ENCODE peak calls at places on chromosomes 3 and 15, in four cellular contexts. U is cardiac muscle cell, A is endothelial cell, G is uterus. V is an unnamed sample.

GRCh38 chr3:126682046-126682445 is 22.0 kb upstream of the CHCHD6 start:
- DNase-seq in G (no peak), A (no peak), U (no peak), V (no peak)

GRCh38 chr15:77311020-77311419 is 108.9 kb downstream of the PEAK1 start:
- DNase-seq in U (no peak), G (no peak), A (no peak), V (no peak)

GRCh38 chr3:100966807-100967206 is 26.4 kb downstream of the ABI3BP start:
- DNase-seq in G (no peak), A (no peak), U (no peak), V (no peak)

GRCh38 chr3:169144691-169145090 is 518.8 kb downstream of the MECOM start:
- DNase-seq in U (peak), G (no peak), A (no peak), V (no peak)

GRCh38 chr3:159841766-159842165 is 146.9 kb upstream of the IL12A start:
- DNase-seq in G (no peak), U (no peak), A (no peak), V (no peak)

GRCh38 chr15:81336568-81336967 is 12.6 kb upstream of the STARD5 start:
- DNase-seq in U (peak), G (no peak), A (no peak), V (no peak)

GRCh38 chr3:127371846-127372245 is 84.0 kb upstream of the PRR20G start:
- DNase-seq in G (no peak), U (no peak), A (no peak), V (no peak)

GRCh38 chr3:143314291-143315093 is 194.9 kb downstream of the CHST2 start:
- DNase-seq in G (no peak), U (no peak), A (no peak), V (no peak)

GRCh38 chr3:132008841-132009638 is 25.8 kb downstream of the CPNE4 start:
- DNase-seq in U (no peak), G (no peak), A (no peak), V (no peak)

GRCh38 chr3:21750291-21750690 is 719 bp downstream of the ZNF385D start:
- DNase-seq in G (no peak), A (no peak), U (peak), V (no peak)

GRCh38 chr15:65846120-65846519 is 23.2 kb upstream of the RAB11A start:
- DNase-seq in A (no peak), U (no peak), G (no peak), V (no peak)

GRCh38 chr3:31446411-31446810 is 86.3 kb upstream of the STT3B start:
- DNase-seq in U (no peak), A (no peak), G (no peak), V (no peak)

GRCh38 chr3:31450345-31450744 is 82.4 kb upstream of the STT3B start:
- DNase-seq in G (no peak), A (no peak), U (no peak), V (no peak)

GRCh38 chr3:31449318-31449717 is 83.4 kb upstream of the STT3B start:
- DNase-seq in G (no peak), A (no peak), U (no peak), V (no peak)

GRCh38 chr3:31448882-31449243 is 83.9 kb upstream of the STT3B start:
- DNase-seq in A (no peak), U (no peak), G (no peak), V (no peak)

GRCh38 chr3:31448035-31448881 is 84.5 kb upstream of the STT3B start:
- DNase-seq in G (no peak), U (peak), A (peak), V (no peak)
- TF ChIP-seq CTCF in G (no peak), U (peak), A (peak), V (peak)

GRCh38 chr3:142134799-142135325 is 14.5 kb downstream of the TFDP2 start:
- DNase-seq in A (no peak), G (no peak), U (no peak), V (no peak)

GRCh38 chr3:142124243-142124642 is 25.1 kb downstream of the TFDP2 start:
- DNase-seq in U (no peak), G (no peak), A (no peak), V (no peak)

GRCh38 chr3:142127941-142128658 is 21.2 kb downstream of the TFDP2 start:
- DNase-seq in U (no peak), G (no peak), A (no peak), V (no peak)

GRCh38 chr3:142129516-142130171 is 19.7 kb downstream of the TFDP2 start:
- DNase-seq in U (no peak), A (no peak), G (no peak), V (no peak)
- TF ChIP-seq CTCF in U (peak), A (peak), G (no peak), V (peak)

GRCh38 chr3:111717601-111718000 is 122.5 kb upstream of the ZBED2 start:
- DNase-seq in A (peak), G (peak), U (peak), V (peak)

GRCh38 chr3:111713833-111714232 is 118.7 kb upstream of the ZBED2 start:
- DNase-seq in A (no peak), U (no peak), G (no peak), V (no peak)

GRCh38 chr3:111714305-111714704 is 119.2 kb upstream of the ZBED2 start:
- DNase-seq in A (no peak), G (no peak), U (peak), V (no peak)

GRCh38 chr3:111712294-111713180 is 117.4 kb upstream of the ZBED2 start:
- DNase-seq in U (no peak), A (no peak), G (no peak), V (no peak)

DNA sequence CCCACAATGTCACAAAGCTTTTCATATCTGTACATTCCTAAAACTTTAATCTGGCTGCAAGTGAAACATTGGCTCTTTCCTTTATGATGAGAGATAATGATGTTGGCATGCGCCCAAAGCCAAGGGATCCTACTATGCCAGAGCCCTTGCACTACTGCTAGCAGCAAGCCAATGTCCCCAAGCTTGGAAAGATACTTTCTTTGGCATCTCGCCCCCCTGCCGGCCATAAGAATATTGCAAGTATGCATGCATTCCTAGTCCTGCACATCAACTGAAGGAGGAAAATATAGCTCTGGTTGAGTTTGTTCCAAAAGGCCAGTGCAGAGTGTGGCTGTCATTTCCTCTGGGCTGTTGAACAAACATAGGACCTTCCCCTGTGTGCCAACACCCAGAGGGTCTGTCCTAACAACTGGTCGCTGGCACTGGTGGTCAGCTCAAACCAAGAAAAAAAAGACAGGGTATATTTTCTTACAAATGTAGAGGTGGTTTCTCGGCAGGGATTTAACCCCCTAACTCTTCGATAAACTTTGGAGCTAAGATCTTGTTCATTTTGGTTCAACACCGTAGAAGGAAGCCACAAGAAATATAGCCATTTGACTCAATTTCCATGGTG is 120.9 kb upstream of the ZBED2 start:
- DNase-seq in A (peak), U (peak), G (peak), V (no peak)
- TF ChIP-seq CTCF in A (peak), U (peak), G (peak), V (peak)

GRCh38 chr3:72141264-72141663 is 356.3 kb upstream of the PROK2 start:
- DNase-seq in U (no peak), A (no peak), G (no peak), V (no peak)

GRCh38 chr3:72134989-72135451 is 350.1 kb upstream of the PROK2 start:
- DNase-seq in U (no peak), A (no peak), G (no peak), V (no peak)

GRCh38 chr3:72139316-72139715 is 354.4 kb upstream of the PROK2 start:
- DNase-seq in U (no peak), A (no peak), G (no peak), V (no peak)

GRCh38 chr3:72135636-72136035 is 350.7 kb upstream of the PROK2 start:
- DNase-seq in G (no peak), A (no peak), U (no peak), V (no peak)

DNA sequence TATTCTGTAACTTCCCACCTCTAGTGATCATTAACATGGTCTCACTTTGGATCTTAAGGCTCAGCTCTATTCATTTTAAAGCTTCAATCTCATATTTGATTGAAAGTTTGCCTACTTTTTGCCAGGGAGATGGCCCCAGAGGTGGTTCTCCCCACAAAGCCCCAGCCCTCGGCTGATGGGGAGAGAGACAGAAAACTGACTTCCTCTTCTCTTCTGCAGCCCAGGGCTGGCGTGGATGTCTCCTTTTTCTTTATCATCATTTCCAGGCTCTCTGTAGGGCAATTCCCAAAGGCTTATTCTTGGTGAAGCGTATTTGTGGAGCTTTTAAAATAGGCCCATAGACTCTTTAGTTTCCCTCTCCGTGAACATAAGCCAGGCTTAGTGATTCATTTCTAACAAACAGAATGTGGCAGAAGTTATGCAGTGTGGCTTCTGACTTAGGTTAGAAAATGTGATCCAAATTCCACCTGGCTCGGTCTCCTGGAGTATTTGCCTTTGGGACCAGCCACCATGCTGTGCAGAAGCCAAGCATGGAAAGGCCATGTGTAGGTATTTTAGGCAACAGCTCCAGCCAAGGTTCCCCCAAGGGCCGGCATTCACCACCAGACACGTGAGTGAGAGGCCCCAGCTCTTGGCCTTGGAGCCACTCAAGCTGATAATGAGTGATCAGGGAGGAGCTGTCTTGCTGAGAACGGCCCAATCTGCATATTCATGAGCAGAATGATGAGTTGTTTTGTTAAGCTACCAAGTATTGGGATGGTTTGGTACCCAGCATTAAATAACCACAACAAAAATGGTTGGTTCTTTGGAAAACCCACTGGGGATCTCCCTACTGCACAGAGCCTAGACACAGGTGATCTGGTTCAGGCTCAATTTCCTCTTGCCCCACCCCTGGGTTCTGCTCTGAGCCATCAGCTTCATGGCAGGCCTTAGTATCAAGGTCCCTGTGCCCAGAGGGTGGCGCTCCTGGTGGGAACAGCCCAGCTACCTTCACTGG is 353.2 kb upstream of the PROK2 start:
- DNase-seq in G (no peak), A (no peak), U (no peak), V (no peak)
- TF ChIP-seq CTCF in G (no peak), A (no peak), U (no peak), V (no peak)

DNA sequence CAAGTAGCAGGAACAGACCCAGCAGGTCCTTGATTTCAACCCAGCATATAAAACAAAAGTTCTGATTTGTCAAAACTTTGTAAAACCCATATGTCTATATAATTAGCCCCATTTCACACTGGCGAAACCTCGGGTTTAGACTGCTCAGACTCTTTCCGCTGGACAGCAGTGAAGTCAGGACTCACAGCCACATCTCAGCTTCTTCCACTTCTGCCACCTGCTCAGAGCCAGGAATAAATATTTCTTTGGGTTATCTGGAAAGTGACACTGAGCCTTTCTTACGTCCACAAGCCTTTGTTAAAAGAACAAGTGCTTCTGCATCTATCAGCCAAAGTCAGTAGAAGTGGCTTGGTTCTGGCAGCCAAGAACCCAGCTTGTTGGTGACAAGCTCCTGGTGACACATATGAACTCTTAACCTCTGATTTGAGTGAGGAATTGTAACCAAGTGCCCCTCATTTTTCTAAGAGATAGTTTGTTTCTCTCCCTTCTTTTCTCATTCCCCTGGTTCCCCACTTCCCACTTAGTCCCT is 118.1 kb upstream of the CHD2 start:
- DNase-seq in U (no peak), A (no peak), G (no peak), V (no peak)
- TF ChIP-seq CTCF in U (no peak), A (no peak), G (no peak), V (no peak)

DNA sequence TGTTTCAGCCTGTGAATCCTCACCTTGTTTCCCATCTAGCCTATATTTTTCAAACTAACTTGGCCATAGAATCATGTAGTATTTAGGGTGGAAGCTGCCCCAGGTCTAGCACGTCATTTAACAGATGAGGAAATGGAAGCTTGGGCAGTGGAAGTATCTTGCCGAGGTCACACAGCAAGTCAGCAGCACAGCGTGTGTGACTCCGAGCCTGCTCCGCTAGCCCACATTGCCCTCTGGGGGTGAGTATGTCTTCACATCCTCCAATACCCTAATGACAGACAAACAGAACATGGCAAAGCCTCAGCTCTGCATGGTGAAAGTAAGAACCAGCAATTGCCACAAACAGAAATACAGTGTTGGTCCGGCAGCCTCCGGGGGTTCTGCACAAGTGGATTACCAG is 2.2 kb upstream of the CCR5 start:
- DNase-seq in G (peak), A (peak), U (peak), V (no peak)
- TF ChIP-seq CTCF in G (no peak), A (no peak), U (no peak), V (peak)

DNA sequence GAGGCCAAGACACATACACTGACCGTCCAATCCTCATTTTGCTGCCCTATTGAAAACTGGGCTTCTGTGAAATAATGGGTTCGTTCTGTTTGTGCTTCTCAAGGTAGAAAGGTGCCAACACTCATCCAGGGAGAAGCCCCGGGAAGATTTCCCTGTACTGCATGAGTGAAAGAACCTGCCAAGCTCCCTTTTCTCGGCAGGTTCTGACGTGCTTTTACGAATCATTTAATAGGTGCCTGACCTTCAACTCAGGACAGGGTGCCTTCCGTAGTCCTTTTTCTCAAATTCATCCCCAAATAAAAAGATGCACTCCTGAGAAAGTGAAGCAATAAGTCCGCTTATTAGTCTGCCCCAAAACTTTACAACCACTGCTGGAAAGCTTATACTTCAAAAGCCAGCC is 64.2 kb downstream of the B3GNT5 start:
- DNase-seq in G (no peak), A (no peak), U (no peak), V (no peak)
- TF ChIP-seq CTCF in G (no peak), A (no peak), U (no peak), V (no peak)

DNA sequence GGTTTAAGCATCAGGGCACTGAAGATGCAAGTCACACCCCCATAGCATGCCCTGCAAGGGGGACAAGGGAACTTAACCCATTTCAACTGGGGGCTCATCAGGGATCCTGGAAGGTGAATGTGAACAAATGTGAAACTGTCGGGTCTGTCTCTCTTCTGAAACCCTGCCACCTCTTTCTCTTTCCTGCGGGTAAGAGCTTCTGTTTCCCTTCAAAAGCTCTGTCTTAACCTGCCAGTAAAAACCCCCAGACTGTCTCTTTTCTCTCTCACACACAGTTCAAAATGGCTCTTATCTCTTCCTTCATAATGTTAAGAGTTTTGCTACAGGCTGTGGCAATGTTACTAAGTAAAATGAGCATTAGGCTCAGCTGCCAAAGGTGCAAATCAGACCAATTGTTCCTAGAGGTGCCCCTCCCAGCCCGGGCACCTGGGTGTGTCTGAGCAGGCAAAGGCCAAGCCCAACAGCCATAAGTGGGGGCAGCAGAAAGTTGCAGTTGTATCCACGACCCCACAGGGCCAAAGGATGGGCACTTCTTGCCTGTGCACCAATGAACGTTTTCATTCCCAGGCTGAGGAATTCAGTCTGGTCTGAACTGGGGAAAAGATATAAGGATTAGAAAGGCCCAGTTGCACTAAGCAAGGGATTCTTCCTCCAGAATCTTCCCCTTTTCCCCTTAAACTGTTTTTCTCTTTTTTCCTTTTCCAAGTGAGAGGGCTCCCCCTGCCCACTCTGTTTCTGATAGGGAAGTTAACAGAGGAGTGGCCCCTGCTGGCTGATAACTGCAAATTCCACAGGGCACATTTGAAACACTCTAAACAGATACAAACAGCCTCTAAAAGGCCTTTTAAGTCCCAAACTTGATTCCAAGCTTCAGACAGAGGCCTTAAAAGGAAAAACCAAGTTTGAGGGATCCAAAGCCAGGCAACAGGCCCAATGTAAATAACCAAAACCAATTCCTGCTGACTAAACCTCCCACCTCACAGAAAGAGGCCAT is 113.8 kb upstream of the EPHA6 start:
- DNase-seq in G (no peak), U (no peak), A (peak), V (no peak)
- TF ChIP-seq CTCF in G (no peak), U (no peak), A (peak), V (peak)

GRCh38 chr3:141421639-141422319 is 53.5 kb downstream of the ZBTB38 start:
- DNase-seq in U (peak), G (no peak), A (no peak), V (no peak)
- TF ChIP-seq CTCF in U (no peak), G (no peak), A (no peak), V (no peak)

GRCh38 chr3:139309046-139309660 is 34.7 kb upstream of the MRPS22 start:
- DNase-seq in G (no peak), U (no peak), A (no peak), V (no peak)
- TF ChIP-seq CTCF in G (no peak), U (no peak), A (no peak), V (no peak)

V was measured in progenitor cell of endocrine pancreas.